ENCODE peak calls at places on chromosomes 2 and 18, in ten cellular contexts. One of them, this sample, is unnamed.
A peak's percentile ranks its signal among the peaks of the same experiment; 100 is the strongest.

GRCh38 chr2:23900133-23900926 is 26.6 kb downstream of the ATAD2B start:
- DNase-seq in NCI-H82: no peak
- DNase-seq in NCI-H187: no peak
- DNase-seq in tibial artery: no peak
- DNase-seq in stimulated activated CD8-positive, alpha-beta memory T cell treated with anti-CD3 and anti-CD28 coated beads, Interleukin-4, amount 100 ng/mL, for 1 hour: no peak
- DNase-seq in heart left ventricle: no peak
- DNase-seq in pancreas: no peak
- DNase-seq in naive thymus-derived CD8-positive, alpha-beta T cell: no peak
- DNase-seq in T-helper 2 cell: no peak
- DNase-seq in skeletal muscle cell: no peak
- DNase-seq in this sample: no peak

GRCh38 chr18:32701288-32701687 is 71.5 kb downstream of the KLHL14 start:
- DNase-seq in stimulated activated CD8-positive, alpha-beta memory T cell treated with anti-CD3 and anti-CD28 coated beads, Interleukin-4, amount 100 ng/mL, for 1 hour: no peak
- DNase-seq in naive thymus-derived CD8-positive, alpha-beta T cell: no peak
- DNase-seq in skeletal muscle cell: no peak
- DNase-seq in tibial artery: no peak
- DNase-seq in heart left ventricle: no peak
- DNase-seq in T-helper 2 cell: no peak
- DNase-seq in NCI-H187: no peak
- DNase-seq in pancreas: no peak
- DNase-seq in NCI-H82: peak; percentile 27
- DNase-seq in this sample: no peak

GRCh38 chr2:64226611-64227010 is 82.4 kb upstream of the PELI1 start:
- DNase-seq in pancreas: no peak
- DNase-seq in naive thymus-derived CD8-positive, alpha-beta T cell: no peak
- DNase-seq in stimulated activated CD8-positive, alpha-beta memory T cell treated with anti-CD3 and anti-CD28 coated beads, Interleukin-4, amount 100 ng/mL, for 1 hour: no peak
- DNase-seq in heart left ventricle: no peak
- DNase-seq in NCI-H187: no peak
- DNase-seq in T-helper 2 cell: no peak
- DNase-seq in skeletal muscle cell: no peak
- DNase-seq in NCI-H82: peak; percentile 86
- DNase-seq in tibial artery: no peak
- DNase-seq in this sample: no peak

GRCh38 chr2:56474412-56475158 is 290.8 kb downstream of the CCDC85A start:
- DNase-seq in NCI-H82: peak; percentile 62
- DNase-seq in NCI-H187: peak; percentile 70
- DNase-seq in T-helper 2 cell: no peak
- DNase-seq in heart left ventricle: peak; percentile 19
- DNase-seq in naive thymus-derived CD8-positive, alpha-beta T cell: no peak
- DNase-seq in stimulated activated CD8-positive, alpha-beta memory T cell treated with anti-CD3 and anti-CD28 coated beads, Interleukin-4, amount 100 ng/mL, for 1 hour: no peak
- DNase-seq in skeletal muscle cell: peak; percentile 80
- DNase-seq in tibial artery: no peak
- DNase-seq in pancreas: no peak
- DNase-seq in this sample: no peak

GRCh38 chr18:25862881-25863600 is 227.4 kb downstream of the SS18 start:
- DNase-seq in pancreas: no peak
- DNase-seq in naive thymus-derived CD8-positive, alpha-beta T cell: no peak
- DNase-seq in heart left ventricle: no peak
- DNase-seq in skeletal muscle cell: no peak
- DNase-seq in NCI-H187: no peak
- DNase-seq in T-helper 2 cell: no peak
- DNase-seq in tibial artery: no peak
- DNase-seq in stimulated activated CD8-positive, alpha-beta memory T cell treated with anti-CD3 and anti-CD28 coated beads, Interleukin-4, amount 100 ng/mL, for 1 hour: no peak
- DNase-seq in NCI-H82: no peak
- DNase-seq in this sample: no peak

GRCh38 chr2:85326946-85327756 is 638 bp downstream of the TGOLN2 start:
- DNase-seq in stimulated activated CD8-positive, alpha-beta memory T cell treated with anti-CD3 and anti-CD28 coated beads, Interleukin-4, amount 100 ng/mL, for 1 hour: peak; percentile 14
- DNase-seq in tibial artery: peak; percentile 55
- DNase-seq in skeletal muscle cell: no peak
- DNase-seq in naive thymus-derived CD8-positive, alpha-beta T cell: peak; percentile 66
- DNase-seq in T-helper 2 cell: peak; percentile 52
- DNase-seq in NCI-H187: no peak
- DNase-seq in pancreas: peak; percentile 66
- DNase-seq in NCI-H82: peak; percentile 65
- DNase-seq in heart left ventricle: peak; percentile 56
- DNase-seq in this sample: peak; percentile 79

GRCh38 chr2:150425121-150425559 is 62.3 kb downstream of the RND3 start:
- DNase-seq in T-helper 2 cell: no peak
- DNase-seq in skeletal muscle cell: no peak
- DNase-seq in NCI-H187: no peak
- DNase-seq in pancreas: no peak
- DNase-seq in naive thymus-derived CD8-positive, alpha-beta T cell: no peak
- DNase-seq in heart left ventricle: peak; percentile 19
- DNase-seq in tibial artery: no peak
- DNase-seq in NCI-H82: peak; percentile 55
- DNase-seq in stimulated activated CD8-positive, alpha-beta memory T cell treated with anti-CD3 and anti-CD28 coated beads, Interleukin-4, amount 100 ng/mL, for 1 hour: no peak
- DNase-seq in this sample: no peak

GRCh38 chr2:196314157-196314556 is 142.8 kb upstream of the STK17B start:
- DNase-seq in skeletal muscle cell: no peak
- DNase-seq in NCI-H187: no peak
- DNase-seq in naive thymus-derived CD8-positive, alpha-beta T cell: no peak
- DNase-seq in T-helper 2 cell: no peak
- DNase-seq in pancreas: no peak
- DNase-seq in tibial artery: no peak
- DNase-seq in heart left ventricle: no peak
- DNase-seq in stimulated activated CD8-positive, alpha-beta memory T cell treated with anti-CD3 and anti-CD28 coated beads, Interleukin-4, amount 100 ng/mL, for 1 hour: no peak
- DNase-seq in NCI-H82: no peak
- DNase-seq in this sample: no peak

GRCh38 chr2:95709831-95710230 is 118.0 kb downstream of the TRIM43 start:
- DNase-seq in NCI-H82: no peak
- DNase-seq in naive thymus-derived CD8-positive, alpha-beta T cell: no peak
- DNase-seq in pancreas: no peak
- DNase-seq in NCI-H187: no peak
- DNase-seq in heart left ventricle: no peak
- DNase-seq in skeletal muscle cell: no peak
- DNase-seq in T-helper 2 cell: no peak
- DNase-seq in stimulated activated CD8-positive, alpha-beta memory T cell treated with anti-CD3 and anti-CD28 coated beads, Interleukin-4, amount 100 ng/mL, for 1 hour: no peak
- DNase-seq in tibial artery: no peak
- DNase-seq in this sample: no peak

GRCh38 chr2:159677654-159678053 is 34.7 kb upstream of the MARCHF7 start:
- DNase-seq in stimulated activated CD8-positive, alpha-beta memory T cell treated with anti-CD3 and anti-CD28 coated beads, Interleukin-4, amount 100 ng/mL, for 1 hour: no peak
- DNase-seq in NCI-H187: no peak
- DNase-seq in naive thymus-derived CD8-positive, alpha-beta T cell: no peak
- DNase-seq in tibial artery: no peak
- DNase-seq in heart left ventricle: no peak
- DNase-seq in skeletal muscle cell: no peak
- DNase-seq in pancreas: no peak
- DNase-seq in NCI-H82: no peak
- DNase-seq in T-helper 2 cell: no peak
- DNase-seq in this sample: no peak

GRCh38 chr2:27378096-27378808 is 2.3 kb downstream of the ZNF513 start:
- DNase-seq in T-helper 2 cell: no peak
- DNase-seq in NCI-H187: no peak
- DNase-seq in skeletal muscle cell: no peak
- DNase-seq in heart left ventricle: peak; percentile 20
- DNase-seq in tibial artery: no peak
- DNase-seq in stimulated activated CD8-positive, alpha-beta memory T cell treated with anti-CD3 and anti-CD28 coated beads, Interleukin-4, amount 100 ng/mL, for 1 hour: no peak
- DNase-seq in naive thymus-derived CD8-positive, alpha-beta T cell: no peak
- DNase-seq in pancreas: no peak
- DNase-seq in NCI-H82: peak; percentile 26
- DNase-seq in this sample: no peak

GRCh38 chr2:112640800-112641675 is 4.7 kb upstream of the SLC20A1 start:
- DNase-seq in tibial artery: no peak
- DNase-seq in T-helper 2 cell: no peak
- DNase-seq in NCI-H187: no peak
- DNase-seq in pancreas: no peak
- DNase-seq in naive thymus-derived CD8-positive, alpha-beta T cell: no peak
- DNase-seq in skeletal muscle cell: peak; percentile 89
- DNase-seq in NCI-H82: no peak
- DNase-seq in heart left ventricle: peak; percentile 46
- DNase-seq in stimulated activated CD8-positive, alpha-beta memory T cell treated with anti-CD3 and anti-CD28 coated beads, Interleukin-4, amount 100 ng/mL, for 1 hour: no peak
- DNase-seq in this sample: no peak

GRCh38 chr2:220226076-220226475 is 598.6 kb downstream of the SLC4A3 start:
- DNase-seq in NCI-H187: no peak
- DNase-seq in T-helper 2 cell: no peak
- DNase-seq in naive thymus-derived CD8-positive, alpha-beta T cell: no peak
- DNase-seq in pancreas: no peak
- DNase-seq in tibial artery: no peak
- DNase-seq in heart left ventricle: no peak
- DNase-seq in skeletal muscle cell: no peak
- DNase-seq in stimulated activated CD8-positive, alpha-beta memory T cell treated with anti-CD3 and anti-CD28 coated beads, Interleukin-4, amount 100 ng/mL, for 1 hour: no peak
- DNase-seq in NCI-H82: no peak
- DNase-seq in this sample: no peak

GRCh38 chr2:196435189-196435588 is 204.3 kb upstream of the CCDC150 start:
- DNase-seq in tibial artery: no peak
- DNase-seq in naive thymus-derived CD8-positive, alpha-beta T cell: no peak
- DNase-seq in skeletal muscle cell: no peak
- DNase-seq in pancreas: no peak
- DNase-seq in stimulated activated CD8-positive, alpha-beta memory T cell treated with anti-CD3 and anti-CD28 coated beads, Interleukin-4, amount 100 ng/mL, for 1 hour: no peak
- DNase-seq in heart left ventricle: no peak
- DNase-seq in NCI-H82: no peak
- DNase-seq in NCI-H187: no peak
- DNase-seq in T-helper 2 cell: no peak
- DNase-seq in this sample: no peak

GRCh38 chr2:236501026-236501425 is 68.6 kb upstream of the ACKR3 start:
- DNase-seq in tibial artery: no peak
- DNase-seq in stimulated activated CD8-positive, alpha-beta memory T cell treated with anti-CD3 and anti-CD28 coated beads, Interleukin-4, amount 100 ng/mL, for 1 hour: no peak
- DNase-seq in NCI-H82: no peak
- DNase-seq in skeletal muscle cell: no peak
- DNase-seq in naive thymus-derived CD8-positive, alpha-beta T cell: no peak
- DNase-seq in heart left ventricle: no peak
- DNase-seq in NCI-H187: no peak
- DNase-seq in T-helper 2 cell: no peak
- DNase-seq in pancreas: no peak
- DNase-seq in this sample: no peak

GRCh38 chr2:113186421-113186820 is 12.7 kb downstream of the PSD4 start:
- DNase-seq in heart left ventricle: no peak
- DNase-seq in naive thymus-derived CD8-positive, alpha-beta T cell: no peak
- DNase-seq in T-helper 2 cell: no peak
- DNase-seq in tibial artery: no peak
- DNase-seq in NCI-H82: no peak
- DNase-seq in stimulated activated CD8-positive, alpha-beta memory T cell treated with anti-CD3 and anti-CD28 coated beads, Interleukin-4, amount 100 ng/mL, for 1 hour: no peak
- DNase-seq in skeletal muscle cell: no peak
- DNase-seq in pancreas: no peak
- DNase-seq in NCI-H187: no peak
- DNase-seq in this sample: peak; percentile 12